ENCODE peak calls at places on chromosome 20, in nine cellular contexts. K, C, D, O, G, B, Z, F and A are unnamed samples.

GRCh38 chr20:63895886-63896135 is 885 bp downstream of the DNAJC5 start:
- DNase-seq in K (no peak), C (no peak), D (no peak), O (no peak), G (no peak), B (no peak), Z (no peak), F (no peak), A (no peak)

GRCh38 chr20:59835448-59836395 is 97.7 kb downstream of the SYCP2 start:
- DNase-seq in K (no peak), C (no peak), D (peak; percentile 57), O (peak; percentile 67), G (no peak), B (no peak), Z (no peak), F (peak; percentile 61), A (peak; percentile 5)

GRCh38 chr20:33349493-33349892 is 51.8 kb downstream of the CDK5RAP1 start:
- DNase-seq in K (no peak), C (no peak), D (no peak), O (no peak), G (no peak), B (no peak), Z (no peak), F (no peak), A (no peak)

GRCh38 chr20:58634818-58635665 is 16.0 kb upstream of the STX16 start:
- DNase-seq in K (no peak), C (no peak), D (peak; percentile 13), O (peak; percentile 66), G (no peak), B (no peak), Z (no peak), F (no peak), A (no peak)

GRCh38 chr20:1472556-1473243 is 6.1 kb upstream of the NSFL1C start:
- DNase-seq in K (no peak), C (no peak), D (no peak), O (no peak), G (no peak), B (no peak), Z (no peak), F (no peak), A (no peak)

GRCh38 chr20:3677733-3678132 is 4.1 kb downstream of the ADAM33 start:
- DNase-seq in K (no peak), C (no peak), D (no peak), O (peak; percentile 92), G (no peak), B (no peak), Z (no peak), F (no peak), A (no peak)

GRCh38 chr20:6698056-6698455 is 69.4 kb upstream of the BMP2 start:
- DNase-seq in K (no peak), C (no peak), D (no peak), O (no peak), G (no peak), B (no peak), Z (no peak), F (peak; percentile 68), A (no peak)

GRCh38 chr20:45193331-45193730 is 13.5 kb upstream of the SEMG1 start:
- DNase-seq in K (no peak), C (no peak), D (no peak), O (no peak), G (no peak), B (no peak), Z (no peak), F (no peak), A (no peak)

GRCh38 chr20:32237419-32237818 is 29.7 kb downstream of the POFUT1 start:
- DNase-seq in K (no peak), C (no peak), D (no peak), O (no peak), G (no peak), B (no peak), Z (no peak), F (no peak), A (no peak)

GRCh38 chr20:17419459-17419858 is 111.7 kb downstream of the BFSP1 start:
- DNase-seq in K (no peak), C (no peak), D (no peak), O (no peak), G (no peak), B (no peak), Z (no peak), F (no peak), A (no peak)